ENCODE peak calls at places on chromosomes 5 and 9, in ten cellular contexts. One of them, this sample, is unnamed.

GRCh38 chr5:155260798-155261197 is 247.2 kb downstream of the KIF4B start:
- DNase-seq in HTR-8/SVneo: no peak
- DNase-seq in keratinocyte: no peak
- DNase-seq in nephron progenitor cell: no peak
- DNase-seq in adipocyte: no peak
- DNase-seq in EH: no peak
- DNase-seq in cardiac fibroblast: no peak
- DNase-seq in heart left ventricle: no peak
- DNase-seq in activated T-cell treated with anti-CD3 and anti-CD28 coated beads for 1 hour: no peak
- DNase-seq in stimulated activated CD4-positive, alpha-beta T cell treated with anti-CD3 and anti-CD28 coated beads, Interleukin-15, amount 100 ng/mL, for 24 hours: no peak
- DNase-seq in this sample: no peak

GRCh38 chr5:159905496-159905895 is 10.8 kb upstream of the ADRA1B start:
- DNase-seq in HTR-8/SVneo: peak
- DNase-seq in keratinocyte: peak
- DNase-seq in nephron progenitor cell: no peak
- DNase-seq in adipocyte: peak
- DNase-seq in EH: peak
- DNase-seq in cardiac fibroblast: no peak
- DNase-seq in heart left ventricle: no peak
- DNase-seq in activated T-cell treated with anti-CD3 and anti-CD28 coated beads for 1 hour: no peak
- DNase-seq in stimulated activated CD4-positive, alpha-beta T cell treated with anti-CD3 and anti-CD28 coated beads, Interleukin-15, amount 100 ng/mL, for 24 hours: no peak
- DNase-seq in this sample: no peak

GRCh38 chr5:38119836-38120235 is 138.5 kb upstream of the EGFLAM start:
- DNase-seq in HTR-8/SVneo: no peak
- DNase-seq in keratinocyte: no peak
- DNase-seq in nephron progenitor cell: no peak
- DNase-seq in adipocyte: no peak
- DNase-seq in EH: no peak
- DNase-seq in cardiac fibroblast: no peak
- DNase-seq in heart left ventricle: no peak
- DNase-seq in activated T-cell treated with anti-CD3 and anti-CD28 coated beads for 1 hour: no peak
- DNase-seq in stimulated activated CD4-positive, alpha-beta T cell treated with anti-CD3 and anti-CD28 coated beads, Interleukin-15, amount 100 ng/mL, for 24 hours: no peak
- DNase-seq in this sample: no peak

GRCh38 chr5:109653840-109654239 is 35.9 kb upstream of the MAN2A1 start:
- DNase-seq in HTR-8/SVneo: no peak
- DNase-seq in keratinocyte: no peak
- DNase-seq in nephron progenitor cell: no peak
- DNase-seq in adipocyte: no peak
- DNase-seq in EH: no peak
- DNase-seq in cardiac fibroblast: no peak
- DNase-seq in heart left ventricle: no peak
- DNase-seq in activated T-cell treated with anti-CD3 and anti-CD28 coated beads for 1 hour: no peak
- DNase-seq in stimulated activated CD4-positive, alpha-beta T cell treated with anti-CD3 and anti-CD28 coated beads, Interleukin-15, amount 100 ng/mL, for 24 hours: no peak
- DNase-seq in this sample: no peak

GRCh38 chr5:100856462-100856861 is 46.6 kb downstream of the ST8SIA4 start:
- DNase-seq in HTR-8/SVneo: no peak
- DNase-seq in keratinocyte: no peak
- DNase-seq in nephron progenitor cell: no peak
- DNase-seq in adipocyte: no peak
- DNase-seq in EH: no peak
- DNase-seq in cardiac fibroblast: no peak
- DNase-seq in heart left ventricle: no peak
- DNase-seq in activated T-cell treated with anti-CD3 and anti-CD28 coated beads for 1 hour: no peak
- DNase-seq in stimulated activated CD4-positive, alpha-beta T cell treated with anti-CD3 and anti-CD28 coated beads, Interleukin-15, amount 100 ng/mL, for 24 hours: no peak
- DNase-seq in this sample: no peak

GRCh38 chr9:131696163-131696439 is 43.8 kb downstream of the RAPGEF1 start:
- DNase-seq in HTR-8/SVneo: no peak
- DNase-seq in keratinocyte: no peak
- DNase-seq in nephron progenitor cell: no peak
- DNase-seq in adipocyte: no peak
- DNase-seq in EH: no peak
- DNase-seq in cardiac fibroblast: no peak
- DNase-seq in heart left ventricle: no peak
- DNase-seq in activated T-cell treated with anti-CD3 and anti-CD28 coated beads for 1 hour: no peak
- DNase-seq in stimulated activated CD4-positive, alpha-beta T cell treated with anti-CD3 and anti-CD28 coated beads, Interleukin-15, amount 100 ng/mL, for 24 hours: no peak
- DNase-seq in this sample: no peak

GRCh38 chr5:147750065-147750464 is 32.5 kb downstream of the JAKMIP2 start:
- DNase-seq in HTR-8/SVneo: no peak
- DNase-seq in keratinocyte: no peak
- DNase-seq in nephron progenitor cell: no peak
- DNase-seq in adipocyte: no peak
- DNase-seq in EH: no peak
- DNase-seq in cardiac fibroblast: no peak
- DNase-seq in heart left ventricle: no peak
- DNase-seq in activated T-cell treated with anti-CD3 and anti-CD28 coated beads for 1 hour: no peak
- DNase-seq in stimulated activated CD4-positive, alpha-beta T cell treated with anti-CD3 and anti-CD28 coated beads, Interleukin-15, amount 100 ng/mL, for 24 hours: no peak
- DNase-seq in this sample: no peak

GRCh38 chr5:124511791-124512190 is 234.6 kb downstream of the ZNF608 start:
- DNase-seq in HTR-8/SVneo: no peak
- DNase-seq in keratinocyte: no peak
- DNase-seq in nephron progenitor cell: no peak
- DNase-seq in adipocyte: no peak
- DNase-seq in EH: no peak
- DNase-seq in cardiac fibroblast: no peak
- DNase-seq in heart left ventricle: no peak
- DNase-seq in activated T-cell treated with anti-CD3 and anti-CD28 coated beads for 1 hour: no peak
- DNase-seq in stimulated activated CD4-positive, alpha-beta T cell treated with anti-CD3 and anti-CD28 coated beads, Interleukin-15, amount 100 ng/mL, for 24 hours: no peak
- DNase-seq in this sample: no peak

GRCh38 chr9:34961574-34962480 is 3.7 kb downstream of the PHF24 start:
- DNase-seq in HTR-8/SVneo: no peak
- DNase-seq in keratinocyte: no peak
- DNase-seq in nephron progenitor cell: no peak
- DNase-seq in adipocyte: peak
- DNase-seq in EH: peak
- DNase-seq in cardiac fibroblast: peak
- DNase-seq in heart left ventricle: no peak
- DNase-seq in activated T-cell treated with anti-CD3 and anti-CD28 coated beads for 1 hour: no peak
- DNase-seq in stimulated activated CD4-positive, alpha-beta T cell treated with anti-CD3 and anti-CD28 coated beads, Interleukin-15, amount 100 ng/mL, for 24 hours: peak
- DNase-seq in this sample: peak

GRCh38 chr5:146731909-146732659 is 146.5 kb downstream of the PPP2R2B start:
- DNase-seq in HTR-8/SVneo: peak
- DNase-seq in keratinocyte: peak
- DNase-seq in nephron progenitor cell: no peak
- DNase-seq in adipocyte: peak
- DNase-seq in EH: peak
- DNase-seq in cardiac fibroblast: peak
- DNase-seq in heart left ventricle: no peak
- DNase-seq in activated T-cell treated with anti-CD3 and anti-CD28 coated beads for 1 hour: no peak
- DNase-seq in stimulated activated CD4-positive, alpha-beta T cell treated with anti-CD3 and anti-CD28 coated beads, Interleukin-15, amount 100 ng/mL, for 24 hours: no peak
- DNase-seq in this sample: peak

GRCh38 chr9:20663133-20663532 is 20.9 kb upstream of the FOCAD start:
- DNase-seq in HTR-8/SVneo: no peak
- DNase-seq in keratinocyte: no peak
- DNase-seq in nephron progenitor cell: no peak
- DNase-seq in adipocyte: no peak
- DNase-seq in EH: no peak
- DNase-seq in cardiac fibroblast: no peak
- DNase-seq in heart left ventricle: no peak
- DNase-seq in activated T-cell treated with anti-CD3 and anti-CD28 coated beads for 1 hour: no peak
- DNase-seq in stimulated activated CD4-positive, alpha-beta T cell treated with anti-CD3 and anti-CD28 coated beads, Interleukin-15, amount 100 ng/mL, for 24 hours: no peak
- DNase-seq in this sample: no peak

GRCh38 chr9:130927995-130928900 is 10.8 kb downstream of the FIBCD1 start:
- DNase-seq in HTR-8/SVneo: peak
- DNase-seq in keratinocyte: no peak
- DNase-seq in nephron progenitor cell: peak
- DNase-seq in adipocyte: peak
- DNase-seq in EH: peak
- DNase-seq in cardiac fibroblast: peak
- DNase-seq in heart left ventricle: peak
- DNase-seq in activated T-cell treated with anti-CD3 and anti-CD28 coated beads for 1 hour: no peak
- DNase-seq in stimulated activated CD4-positive, alpha-beta T cell treated with anti-CD3 and anti-CD28 coated beads, Interleukin-15, amount 100 ng/mL, for 24 hours: no peak
- DNase-seq in this sample: no peak

GRCh38 chr5:125595845-125596244 is 827.4 kb upstream of the GRAMD2B start:
- DNase-seq in HTR-8/SVneo: no peak
- DNase-seq in keratinocyte: no peak
- DNase-seq in nephron progenitor cell: no peak
- DNase-seq in adipocyte: no peak
- DNase-seq in EH: no peak
- DNase-seq in cardiac fibroblast: no peak
- DNase-seq in heart left ventricle: no peak
- DNase-seq in activated T-cell treated with anti-CD3 and anti-CD28 coated beads for 1 hour: no peak
- DNase-seq in stimulated activated CD4-positive, alpha-beta T cell treated with anti-CD3 and anti-CD28 coated beads, Interleukin-15, amount 100 ng/mL, for 24 hours: no peak
- DNase-seq in this sample: no peak

GRCh38 chr5:78927657-78928282 is 57.3 kb downstream of the ARSB start:
- DNase-seq in HTR-8/SVneo: no peak
- DNase-seq in keratinocyte: no peak
- DNase-seq in nephron progenitor cell: no peak
- DNase-seq in adipocyte: peak
- DNase-seq in EH: peak
- DNase-seq in cardiac fibroblast: peak
- DNase-seq in heart left ventricle: no peak
- DNase-seq in activated T-cell treated with anti-CD3 and anti-CD28 coated beads for 1 hour: no peak
- DNase-seq in stimulated activated CD4-positive, alpha-beta T cell treated with anti-CD3 and anti-CD28 coated beads, Interleukin-15, amount 100 ng/mL, for 24 hours: no peak
- DNase-seq in this sample: no peak

GRCh38 chr5:52896524-52897237 is 92.5 kb upstream of the ITGA2 start:
- DNase-seq in HTR-8/SVneo: no peak
- DNase-seq in keratinocyte: no peak
- DNase-seq in nephron progenitor cell: no peak
- DNase-seq in adipocyte: peak
- DNase-seq in EH: peak
- DNase-seq in cardiac fibroblast: peak
- DNase-seq in heart left ventricle: no peak
- DNase-seq in activated T-cell treated with anti-CD3 and anti-CD28 coated beads for 1 hour: no peak
- DNase-seq in stimulated activated CD4-positive, alpha-beta T cell treated with anti-CD3 and anti-CD28 coated beads, Interleukin-15, amount 100 ng/mL, for 24 hours: no peak
- DNase-seq in this sample: no peak

GRCh38 chr5:90096415-90097081 is 313.0 kb downstream of the CETN3 start:
- DNase-seq in HTR-8/SVneo: peak
- DNase-seq in keratinocyte: peak
- DNase-seq in nephron progenitor cell: no peak
- DNase-seq in adipocyte: peak
- DNase-seq in EH: peak
- DNase-seq in cardiac fibroblast: peak
- DNase-seq in heart left ventricle: no peak
- DNase-seq in activated T-cell treated with anti-CD3 and anti-CD28 coated beads for 1 hour: no peak
- DNase-seq in stimulated activated CD4-positive, alpha-beta T cell treated with anti-CD3 and anti-CD28 coated beads, Interleukin-15, amount 100 ng/mL, for 24 hours: no peak
- DNase-seq in this sample: peak

GRCh38 chr9:87158779-87159178 is 211.5 kb upstream of the GAS1 start:
- DNase-seq in HTR-8/SVneo: no peak
- DNase-seq in keratinocyte: no peak
- DNase-seq in nephron progenitor cell: no peak
- DNase-seq in adipocyte: no peak
- DNase-seq in EH: no peak
- DNase-seq in cardiac fibroblast: no peak
- DNase-seq in heart left ventricle: no peak
- DNase-seq in activated T-cell treated with anti-CD3 and anti-CD28 coated beads for 1 hour: no peak
- DNase-seq in stimulated activated CD4-positive, alpha-beta T cell treated with anti-CD3 and anti-CD28 coated beads, Interleukin-15, amount 100 ng/mL, for 24 hours: no peak
- DNase-seq in this sample: no peak